ENCODE peak calls at places on chromosomes 11 and 22, in ten cellular contexts. One of them, this sample, is unnamed.

GRCh38 chr11:61121917-61122316 is 19.6 kb downstream of the CD5 start:
- DNase-seq in renal cortical epithelial cell: no peak
- DNase-seq in cardiac muscle cell: no peak
- DNase-seq in stimulated activated CD8-positive, alpha-beta memory T cell treated with anti-CD3 and anti-CD28 coated beads, Interleukin-2, amount 100 ng/mL, for 1 hour: no peak
- DNase-seq in AG08396: no peak
- DNase-seq in dorsolateral prefrontal cortex: no peak
- DNase-seq in AG09309: no peak
- DNase-seq in caudate nucleus: no peak
- DNase-seq in ELR: no peak
- DNase-seq in activated gamma-delta T cell treated with Interleukin-2 at 50 U/mL for 16 hours: no peak
- DNase-seq in this sample: no peak

GRCh38 chr11:31714840-31715239 is 96.3 kb downstream of the PAX6 start:
- DNase-seq in renal cortical epithelial cell: no peak
- DNase-seq in cardiac muscle cell: no peak
- DNase-seq in stimulated activated CD8-positive, alpha-beta memory T cell treated with anti-CD3 and anti-CD28 coated beads, Interleukin-2, amount 100 ng/mL, for 1 hour: no peak
- DNase-seq in AG08396: no peak
- DNase-seq in dorsolateral prefrontal cortex: no peak
- DNase-seq in AG09309: no peak
- DNase-seq in caudate nucleus: no peak
- DNase-seq in ELR: no peak
- DNase-seq in activated gamma-delta T cell treated with Interleukin-2 at 50 U/mL for 16 hours: no peak
- DNase-seq in this sample: no peak

GRCh38 chr22:50218996-50219727 is 18.4 kb downstream of the SELENOO start:
- DNase-seq in renal cortical epithelial cell: peak; percentile 42
- DNase-seq in cardiac muscle cell: peak; percentile 87
- DNase-seq in stimulated activated CD8-positive, alpha-beta memory T cell treated with anti-CD3 and anti-CD28 coated beads, Interleukin-2, amount 100 ng/mL, for 1 hour: no peak
- DNase-seq in AG08396: peak; percentile 94
- DNase-seq in dorsolateral prefrontal cortex: peak; percentile 63
- DNase-seq in AG09309: no peak
- DNase-seq in caudate nucleus: no peak
- DNase-seq in ELR: peak; percentile 38
- DNase-seq in activated gamma-delta T cell treated with Interleukin-2 at 50 U/mL for 16 hours: no peak
- DNase-seq in this sample: peak; percentile 88

GRCh38 chr11:47327025-47327424 is 25.5 kb downstream of the MYBPC3 start:
- DNase-seq in renal cortical epithelial cell: no peak
- DNase-seq in cardiac muscle cell: no peak
- DNase-seq in stimulated activated CD8-positive, alpha-beta memory T cell treated with anti-CD3 and anti-CD28 coated beads, Interleukin-2, amount 100 ng/mL, for 1 hour: no peak
- DNase-seq in AG08396: no peak
- DNase-seq in dorsolateral prefrontal cortex: no peak
- DNase-seq in AG09309: no peak
- DNase-seq in caudate nucleus: no peak
- DNase-seq in ELR: no peak
- DNase-seq in activated gamma-delta T cell treated with Interleukin-2 at 50 U/mL for 16 hours: no peak
- DNase-seq in this sample: peak; percentile 44

GRCh38 chr22:20155330-20156041 is 4.6 kb upstream of the CCDC188 start:
- DNase-seq in renal cortical epithelial cell: no peak
- DNase-seq in cardiac muscle cell: peak; percentile 24
- DNase-seq in stimulated activated CD8-positive, alpha-beta memory T cell treated with anti-CD3 and anti-CD28 coated beads, Interleukin-2, amount 100 ng/mL, for 1 hour: no peak
- DNase-seq in AG08396: peak; percentile 43
- DNase-seq in dorsolateral prefrontal cortex: peak; percentile 79
- DNase-seq in AG09309: no peak
- DNase-seq in caudate nucleus: peak; percentile 16
- DNase-seq in ELR: peak; percentile 88
- DNase-seq in activated gamma-delta T cell treated with Interleukin-2 at 50 U/mL for 16 hours: no peak
- DNase-seq in this sample: peak; percentile 79

GRCh38 chr11:2885017-2885675 is 429 bp downstream of the CDKN1C start:
- DNase-seq in renal cortical epithelial cell: no peak
- DNase-seq in cardiac muscle cell: peak; percentile 66
- DNase-seq in stimulated activated CD8-positive, alpha-beta memory T cell treated with anti-CD3 and anti-CD28 coated beads, Interleukin-2, amount 100 ng/mL, for 1 hour: no peak
- DNase-seq in AG08396: peak; percentile 86
- DNase-seq in dorsolateral prefrontal cortex: peak; percentile 69
- DNase-seq in AG09309: no peak
- DNase-seq in caudate nucleus: no peak
- DNase-seq in ELR: peak; percentile 49
- DNase-seq in activated gamma-delta T cell treated with Interleukin-2 at 50 U/mL for 16 hours: no peak
- DNase-seq in this sample: peak; percentile 77

GRCh38 chr11:103222801-103223200 is 113.6 kb downstream of the DYNC2H1 start:
- DNase-seq in renal cortical epithelial cell: peak; percentile 32
- DNase-seq in cardiac muscle cell: peak; percentile 33
- DNase-seq in stimulated activated CD8-positive, alpha-beta memory T cell treated with anti-CD3 and anti-CD28 coated beads, Interleukin-2, amount 100 ng/mL, for 1 hour: no peak
- DNase-seq in AG08396: no peak
- DNase-seq in dorsolateral prefrontal cortex: no peak
- DNase-seq in AG09309: no peak
- DNase-seq in caudate nucleus: no peak
- DNase-seq in ELR: no peak
- DNase-seq in activated gamma-delta T cell treated with Interleukin-2 at 50 U/mL for 16 hours: no peak
- DNase-seq in this sample: no peak

GRCh38 chr22:39900306-39901227 is at the start of gene GRAP2:
- DNase-seq in renal cortical epithelial cell: no peak
- DNase-seq in cardiac muscle cell: no peak
- DNase-seq in stimulated activated CD8-positive, alpha-beta memory T cell treated with anti-CD3 and anti-CD28 coated beads, Interleukin-2, amount 100 ng/mL, for 1 hour: peak; percentile 42
- DNase-seq in AG08396: no peak
- DNase-seq in dorsolateral prefrontal cortex: no peak
- DNase-seq in AG09309: no peak
- DNase-seq in caudate nucleus: no peak
- DNase-seq in ELR: no peak
- DNase-seq in activated gamma-delta T cell treated with Interleukin-2 at 50 U/mL for 16 hours: peak; percentile 74
- DNase-seq in this sample: no peak

GRCh38 chr22:49321477-49322055 is 506.1 kb downstream of the BRD1 start:
- DNase-seq in renal cortical epithelial cell: no peak
- DNase-seq in cardiac muscle cell: no peak
- DNase-seq in stimulated activated CD8-positive, alpha-beta memory T cell treated with anti-CD3 and anti-CD28 coated beads, Interleukin-2, amount 100 ng/mL, for 1 hour: no peak
- DNase-seq in AG08396: no peak
- DNase-seq in dorsolateral prefrontal cortex: peak; percentile 53
- DNase-seq in AG09309: no peak
- DNase-seq in caudate nucleus: peak; percentile 6
- DNase-seq in ELR: no peak
- DNase-seq in activated gamma-delta T cell treated with Interleukin-2 at 50 U/mL for 16 hours: no peak
- DNase-seq in this sample: peak; percentile 8

GRCh38 chr11:65411681-65412070 is 10.9 kb upstream of the NEAT1 start:
- DNase-seq in renal cortical epithelial cell: no peak
- DNase-seq in cardiac muscle cell: no peak
- DNase-seq in stimulated activated CD8-positive, alpha-beta memory T cell treated with anti-CD3 and anti-CD28 coated beads, Interleukin-2, amount 100 ng/mL, for 1 hour: no peak
- DNase-seq in AG08396: no peak
- DNase-seq in dorsolateral prefrontal cortex: no peak
- DNase-seq in AG09309: no peak
- DNase-seq in caudate nucleus: no peak
- DNase-seq in ELR: no peak
- DNase-seq in activated gamma-delta T cell treated with Interleukin-2 at 50 U/mL for 16 hours: no peak
- DNase-seq in this sample: no peak

GRCh38 chr11:17601206-17602075 is 54.4 kb downstream of the OTOG start:
- DNase-seq in renal cortical epithelial cell: no peak
- DNase-seq in cardiac muscle cell: no peak
- DNase-seq in stimulated activated CD8-positive, alpha-beta memory T cell treated with anti-CD3 and anti-CD28 coated beads, Interleukin-2, amount 100 ng/mL, for 1 hour: no peak
- DNase-seq in AG08396: no peak
- DNase-seq in dorsolateral prefrontal cortex: no peak
- DNase-seq in AG09309: no peak
- DNase-seq in caudate nucleus: peak; percentile 39
- DNase-seq in ELR: peak; percentile 20
- DNase-seq in activated gamma-delta T cell treated with Interleukin-2 at 50 U/mL for 16 hours: no peak
- DNase-seq in this sample: peak; percentile 50

GRCh38 chr11:124113890-124114289 is 1.4 kb upstream of the VWA5A start:
- DNase-seq in renal cortical epithelial cell: peak; percentile 80
- DNase-seq in cardiac muscle cell: peak; percentile 18
- DNase-seq in stimulated activated CD8-positive, alpha-beta memory T cell treated with anti-CD3 and anti-CD28 coated beads, Interleukin-2, amount 100 ng/mL, for 1 hour: no peak
- DNase-seq in AG08396: peak; percentile 20
- DNase-seq in dorsolateral prefrontal cortex: no peak
- DNase-seq in AG09309: no peak
- DNase-seq in caudate nucleus: no peak
- DNase-seq in ELR: no peak
- DNase-seq in activated gamma-delta T cell treated with Interleukin-2 at 50 U/mL for 16 hours: no peak
- DNase-seq in this sample: no peak

GRCh38 chr11:46710821-46711269 is 8.2 kb upstream of the F2 start:
- DNase-seq in renal cortical epithelial cell: peak; percentile 87
- DNase-seq in cardiac muscle cell: peak; percentile 93
- DNase-seq in stimulated activated CD8-positive, alpha-beta memory T cell treated with anti-CD3 and anti-CD28 coated beads, Interleukin-2, amount 100 ng/mL, for 1 hour: no peak
- DNase-seq in AG08396: peak; percentile 86
- DNase-seq in dorsolateral prefrontal cortex: no peak
- DNase-seq in AG09309: peak; percentile 85
- DNase-seq in caudate nucleus: no peak
- DNase-seq in ELR: peak; percentile 81
- DNase-seq in activated gamma-delta T cell treated with Interleukin-2 at 50 U/mL for 16 hours: no peak
- DNase-seq in this sample: no peak

GRCh38 chr11:64334764-64335741 is 5.0 kb upstream of the CCDC88B start:
- DNase-seq in renal cortical epithelial cell: peak; percentile 99
- DNase-seq in cardiac muscle cell: peak; percentile 81
- DNase-seq in stimulated activated CD8-positive, alpha-beta memory T cell treated with anti-CD3 and anti-CD28 coated beads, Interleukin-2, amount 100 ng/mL, for 1 hour: no peak
- DNase-seq in AG08396: peak; percentile 92
- DNase-seq in dorsolateral prefrontal cortex: no peak
- DNase-seq in AG09309: peak; percentile 68
- DNase-seq in caudate nucleus: no peak
- DNase-seq in ELR: peak; percentile 99
- DNase-seq in activated gamma-delta T cell treated with Interleukin-2 at 50 U/mL for 16 hours: no peak
- DNase-seq in this sample: peak; percentile 88

GRCh38 chr11:27894552-27894951 is 194.3 kb upstream of the BDNF start:
- DNase-seq in renal cortical epithelial cell: no peak
- DNase-seq in cardiac muscle cell: no peak
- DNase-seq in stimulated activated CD8-positive, alpha-beta memory T cell treated with anti-CD3 and anti-CD28 coated beads, Interleukin-2, amount 100 ng/mL, for 1 hour: no peak
- DNase-seq in AG08396: no peak
- DNase-seq in dorsolateral prefrontal cortex: no peak
- DNase-seq in AG09309: no peak
- DNase-seq in caudate nucleus: no peak
- DNase-seq in ELR: no peak
- DNase-seq in activated gamma-delta T cell treated with Interleukin-2 at 50 U/mL for 16 hours: no peak
- DNase-seq in this sample: no peak

GRCh38 chr11:10490032-10490397 is 35.0 kb downstream of the AMPD3 start:
- DNase-seq in renal cortical epithelial cell: no peak
- DNase-seq in cardiac muscle cell: no peak
- DNase-seq in stimulated activated CD8-positive, alpha-beta memory T cell treated with anti-CD3 and anti-CD28 coated beads, Interleukin-2, amount 100 ng/mL, for 1 hour: no peak
- DNase-seq in AG08396: no peak
- DNase-seq in dorsolateral prefrontal cortex: no peak
- DNase-seq in AG09309: no peak
- DNase-seq in caudate nucleus: no peak
- DNase-seq in ELR: no peak
- DNase-seq in activated gamma-delta T cell treated with Interleukin-2 at 50 U/mL for 16 hours: no peak
- DNase-seq in this sample: no peak

GRCh38 chr11:80163011-80163410 is 722.2 kb upstream of the TENM4 start:
- DNase-seq in renal cortical epithelial cell: peak; percentile 80
- DNase-seq in cardiac muscle cell: peak; percentile 54
- DNase-seq in stimulated activated CD8-positive, alpha-beta memory T cell treated with anti-CD3 and anti-CD28 coated beads, Interleukin-2, amount 100 ng/mL, for 1 hour: no peak
- DNase-seq in AG08396: no peak
- DNase-seq in dorsolateral prefrontal cortex: no peak
- DNase-seq in AG09309: no peak
- DNase-seq in caudate nucleus: no peak
- DNase-seq in ELR: peak; percentile 30
- DNase-seq in activated gamma-delta T cell treated with Interleukin-2 at 50 U/mL for 16 hours: no peak
- DNase-seq in this sample: no peak

GRCh38 chr22:23457586-23457985 is 122.5 kb downstream of the IGLL1 start:
- DNase-seq in renal cortical epithelial cell: no peak
- DNase-seq in cardiac muscle cell: no peak
- DNase-seq in stimulated activated CD8-positive, alpha-beta memory T cell treated with anti-CD3 and anti-CD28 coated beads, Interleukin-2, amount 100 ng/mL, for 1 hour: no peak
- DNase-seq in AG08396: no peak
- DNase-seq in dorsolateral prefrontal cortex: no peak
- DNase-seq in AG09309: no peak
- DNase-seq in caudate nucleus: no peak
- DNase-seq in ELR: no peak
- DNase-seq in activated gamma-delta T cell treated with Interleukin-2 at 50 U/mL for 16 hours: no peak
- DNase-seq in this sample: no peak

GRCh38 chr11:64074239-64074638 is 38.5 kb downstream of the FLRT1 start:
- DNase-seq in renal cortical epithelial cell: no peak
- DNase-seq in cardiac muscle cell: peak; percentile 38
- DNase-seq in stimulated activated CD8-positive, alpha-beta memory T cell treated with anti-CD3 and anti-CD28 coated beads, Interleukin-2, amount 100 ng/mL, for 1 hour: no peak
- DNase-seq in AG08396: no peak
- DNase-seq in dorsolateral prefrontal cortex: no peak
- DNase-seq in AG09309: no peak
- DNase-seq in caudate nucleus: peak; percentile 51
- DNase-seq in ELR: no peak
- DNase-seq in activated gamma-delta T cell treated with Interleukin-2 at 50 U/mL for 16 hours: no peak
- DNase-seq in this sample: no peak

GRCh38 chr22:49825944-49826602 is 1.6 kb downstream of the BRD1 start:
- DNase-seq in renal cortical epithelial cell: peak; percentile 25
- DNase-seq in cardiac muscle cell: peak; percentile 37
- DNase-seq in stimulated activated CD8-positive, alpha-beta memory T cell treated with anti-CD3 and anti-CD28 coated beads, Interleukin-2, amount 100 ng/mL, for 1 hour: peak; percentile 47
- DNase-seq in AG08396: peak; percentile 57
- DNase-seq in dorsolateral prefrontal cortex: no peak
- DNase-seq in AG09309: no peak
- DNase-seq in caudate nucleus: no peak
- DNase-seq in ELR: peak; percentile 73
- DNase-seq in activated gamma-delta T cell treated with Interleukin-2 at 50 U/mL for 16 hours: peak; percentile 61
- DNase-seq in this sample: no peak

GRCh38 chr11:61021661-61022212 is 50.3 kb downstream of the CD6 start:
- DNase-seq in renal cortical epithelial cell: no peak
- DNase-seq in cardiac muscle cell: no peak
- DNase-seq in stimulated activated CD8-positive, alpha-beta memory T cell treated with anti-CD3 and anti-CD28 coated beads, Interleukin-2, amount 100 ng/mL, for 1 hour: peak; percentile 79
- DNase-seq in AG08396: no peak
- DNase-seq in dorsolateral prefrontal cortex: no peak
- DNase-seq in AG09309: no peak
- DNase-seq in caudate nucleus: no peak
- DNase-seq in ELR: no peak
- DNase-seq in activated gamma-delta T cell treated with Interleukin-2 at 50 U/mL for 16 hours: peak; percentile 81
- DNase-seq in this sample: no peak

GRCh38 chr22:32202161-32202538 is 2.7 kb downstream of the RFPL2 start:
- DNase-seq in renal cortical epithelial cell: no peak
- DNase-seq in cardiac muscle cell: no peak
- DNase-seq in stimulated activated CD8-positive, alpha-beta memory T cell treated with anti-CD3 and anti-CD28 coated beads, Interleukin-2, amount 100 ng/mL, for 1 hour: no peak
- DNase-seq in AG08396: no peak
- DNase-seq in dorsolateral prefrontal cortex: no peak
- DNase-seq in AG09309: no peak
- DNase-seq in caudate nucleus: no peak
- DNase-seq in ELR: no peak
- DNase-seq in activated gamma-delta T cell treated with Interleukin-2 at 50 U/mL for 16 hours: no peak
- DNase-seq in this sample: no peak

GRCh38 chr11:2783536-2784082 is 83.8 kb upstream of the KCNQ1OT1 start:
- DNase-seq in renal cortical epithelial cell: peak; percentile 53
- DNase-seq in cardiac muscle cell: peak; percentile 27
- DNase-seq in stimulated activated CD8-positive, alpha-beta memory T cell treated with anti-CD3 and anti-CD28 coated beads, Interleukin-2, amount 100 ng/mL, for 1 hour: no peak
- DNase-seq in AG08396: no peak
- DNase-seq in dorsolateral prefrontal cortex: no peak
- DNase-seq in AG09309: no peak
- DNase-seq in caudate nucleus: no peak
- DNase-seq in ELR: peak; percentile 16
- DNase-seq in activated gamma-delta T cell treated with Interleukin-2 at 50 U/mL for 16 hours: no peak
- DNase-seq in this sample: no peak

GRCh38 chr11:70487763-70488162 is 89.4 kb downstream of the CTTN start:
- DNase-seq in renal cortical epithelial cell: no peak
- DNase-seq in cardiac muscle cell: no peak
- DNase-seq in stimulated activated CD8-positive, alpha-beta memory T cell treated with anti-CD3 and anti-CD28 coated beads, Interleukin-2, amount 100 ng/mL, for 1 hour: no peak
- DNase-seq in AG08396: no peak
- DNase-seq in dorsolateral prefrontal cortex: no peak
- DNase-seq in AG09309: no peak
- DNase-seq in caudate nucleus: no peak
- DNase-seq in ELR: no peak
- DNase-seq in activated gamma-delta T cell treated with Interleukin-2 at 50 U/mL for 16 hours: no peak
- DNase-seq in this sample: no peak

GRCh38 chr11:118180300-118180703 is 3.9 kb upstream of the SCN2B start:
- DNase-seq in renal cortical epithelial cell: peak; percentile 31
- DNase-seq in cardiac muscle cell: peak; percentile 48
- DNase-seq in stimulated activated CD8-positive, alpha-beta memory T cell treated with anti-CD3 and anti-CD28 coated beads, Interleukin-2, amount 100 ng/mL, for 1 hour: no peak
- DNase-seq in AG08396: peak; percentile 50
- DNase-seq in dorsolateral prefrontal cortex: peak; percentile 94
- DNase-seq in AG09309: no peak
- DNase-seq in caudate nucleus: peak; percentile 78
- DNase-seq in ELR: peak; percentile 56
- DNase-seq in activated gamma-delta T cell treated with Interleukin-2 at 50 U/mL for 16 hours: no peak
- DNase-seq in this sample: peak; percentile 56

GRCh38 chr22:26229910-26230309 is 60.6 kb downstream of the SEZ6L start:
- DNase-seq in renal cortical epithelial cell: no peak
- DNase-seq in cardiac muscle cell: no peak
- DNase-seq in stimulated activated CD8-positive, alpha-beta memory T cell treated with anti-CD3 and anti-CD28 coated beads, Interleukin-2, amount 100 ng/mL, for 1 hour: no peak
- DNase-seq in AG08396: no peak
- DNase-seq in dorsolateral prefrontal cortex: peak; percentile 57
- DNase-seq in AG09309: no peak
- DNase-seq in caudate nucleus: no peak
- DNase-seq in ELR: no peak
- DNase-seq in activated gamma-delta T cell treated with Interleukin-2 at 50 U/mL for 16 hours: no peak
- DNase-seq in this sample: no peak

GRCh38 chr11:104663190-104664140 is 234.8 kb downstream of the CASP12 start:
- DNase-seq in renal cortical epithelial cell: peak; percentile 88
- DNase-seq in cardiac muscle cell: peak; percentile 4
- DNase-seq in stimulated activated CD8-positive, alpha-beta memory T cell treated with anti-CD3 and anti-CD28 coated beads, Interleukin-2, amount 100 ng/mL, for 1 hour: no peak
- DNase-seq in AG08396: no peak
- DNase-seq in dorsolateral prefrontal cortex: no peak
- DNase-seq in AG09309: no peak
- DNase-seq in caudate nucleus: no peak
- DNase-seq in ELR: peak; percentile 43
- DNase-seq in activated gamma-delta T cell treated with Interleukin-2 at 50 U/mL for 16 hours: no peak
- DNase-seq in this sample: no peak

GRCh38 chr22:34111210-34111824 is 191.0 kb upstream of the LARGE1 start:
- DNase-seq in renal cortical epithelial cell: peak; percentile 1
- DNase-seq in cardiac muscle cell: peak; percentile 10
- DNase-seq in stimulated activated CD8-positive, alpha-beta memory T cell treated with anti-CD3 and anti-CD28 coated beads, Interleukin-2, amount 100 ng/mL, for 1 hour: no peak
- DNase-seq in AG08396: peak; percentile 32
- DNase-seq in dorsolateral prefrontal cortex: no peak
- DNase-seq in AG09309: no peak
- DNase-seq in caudate nucleus: no peak
- DNase-seq in ELR: peak; percentile 23
- DNase-seq in activated gamma-delta T cell treated with Interleukin-2 at 50 U/mL for 16 hours: peak; percentile 5
- DNase-seq in this sample: peak; percentile 65